ENCODE peak calls at places on chromosome 10, in six cellular contexts. One of them, this sample, is unnamed.

GRCh38 chr10:92965314-92965713 is 95.3 kb upstream of the CYP26C1 start:
- DNase-seq in SJSA1: no peak
- DNase-seq in LoVo: peak
- DNase-seq in GM23338: peak
- DNase-seq in PC-9: peak
- DNase-seq in stimulated activated CD4-positive, alpha-beta T cell treated with anti-CD3 and anti-CD28 coated beads, Interleukin-4, amount 100 ng/mL, for 48 hours: no peak
- DNase-seq in this sample: no peak

GRCh38 chr10:70602665-70603438 is at the start of gene PRF1:
- DNase-seq in PC-9: no peak
- DNase-seq in LoVo: no peak
- DNase-seq in GM23338: no peak
- DNase-seq in stimulated activated CD4-positive, alpha-beta T cell treated with anti-CD3 and anti-CD28 coated beads, Interleukin-4, amount 100 ng/mL, for 48 hours: peak
- DNase-seq in SJSA1: no peak
- DNase-seq in this sample: no peak

GRCh38 chr10:121628859-121629258 is 30.6 kb upstream of the FGFR2 start:
- DNase-seq in SJSA1: no peak
- DNase-seq in LoVo: no peak
- DNase-seq in stimulated activated CD4-positive, alpha-beta T cell treated with anti-CD3 and anti-CD28 coated beads, Interleukin-4, amount 100 ng/mL, for 48 hours: no peak
- DNase-seq in GM23338: no peak
- DNase-seq in PC-9: no peak
- DNase-seq in this sample: no peak

GRCh38 chr10:103691267-103691666 is 164.1 kb downstream of the SH3PXD2A start:
- DNase-seq in stimulated activated CD4-positive, alpha-beta T cell treated with anti-CD3 and anti-CD28 coated beads, Interleukin-4, amount 100 ng/mL, for 48 hours: no peak
- DNase-seq in PC-9: no peak
- DNase-seq in GM23338: no peak
- DNase-seq in LoVo: no peak
- DNase-seq in SJSA1: no peak
- DNase-seq in this sample: no peak

GRCh38 chr10:69400936-69401335 is 15.8 kb downstream of the TACR2 start:
- DNase-seq in LoVo: no peak
- DNase-seq in GM23338: no peak
- DNase-seq in SJSA1: no peak
- DNase-seq in PC-9: no peak
- DNase-seq in stimulated activated CD4-positive, alpha-beta T cell treated with anti-CD3 and anti-CD28 coated beads, Interleukin-4, amount 100 ng/mL, for 48 hours: no peak
- DNase-seq in this sample: no peak

GRCh38 chr10:79403441-79404230 is 41.8 kb downstream of the ZCCHC24 start:
- DNase-seq in LoVo: no peak
- DNase-seq in GM23338: no peak
- DNase-seq in stimulated activated CD4-positive, alpha-beta T cell treated with anti-CD3 and anti-CD28 coated beads, Interleukin-4, amount 100 ng/mL, for 48 hours: no peak
- DNase-seq in SJSA1: peak
- DNase-seq in PC-9: no peak
- DNase-seq in this sample: no peak

GRCh38 chr10:77554996-77555397 is 82.6 kb downstream of the KCNMA1 start:
- DNase-seq in PC-9: no peak
- DNase-seq in LoVo: no peak
- DNase-seq in stimulated activated CD4-positive, alpha-beta T cell treated with anti-CD3 and anti-CD28 coated beads, Interleukin-4, amount 100 ng/mL, for 48 hours: no peak
- DNase-seq in SJSA1: no peak
- DNase-seq in GM23338: no peak
- DNase-seq in this sample: no peak

GRCh38 chr10:87053121-87053520 is 33.0 kb downstream of the FAM25A start:
- DNase-seq in GM23338: no peak
- DNase-seq in stimulated activated CD4-positive, alpha-beta T cell treated with anti-CD3 and anti-CD28 coated beads, Interleukin-4, amount 100 ng/mL, for 48 hours: no peak
- DNase-seq in PC-9: no peak
- DNase-seq in LoVo: no peak
- DNase-seq in SJSA1: no peak
- DNase-seq in this sample: no peak

GRCh38 chr10:83961620-83962019 is 177.7 kb upstream of the GHITM start:
- DNase-seq in stimulated activated CD4-positive, alpha-beta T cell treated with anti-CD3 and anti-CD28 coated beads, Interleukin-4, amount 100 ng/mL, for 48 hours: no peak
- DNase-seq in SJSA1: no peak
- DNase-seq in GM23338: peak
- DNase-seq in PC-9: no peak
- DNase-seq in LoVo: no peak
- DNase-seq in this sample: no peak

GRCh38 chr10:93180402-93181040 is 106.8 kb downstream of the CYP26A1 start:
- DNase-seq in GM23338: no peak
- DNase-seq in PC-9: no peak
- DNase-seq in stimulated activated CD4-positive, alpha-beta T cell treated with anti-CD3 and anti-CD28 coated beads, Interleukin-4, amount 100 ng/mL, for 48 hours: no peak
- DNase-seq in LoVo: no peak
- DNase-seq in SJSA1: no peak
- DNase-seq in this sample: no peak

GRCh38 chr10:8306685-8307364 is 252.3 kb downstream of the GATA3 start:
- DNase-seq in PC-9: no peak
- DNase-seq in SJSA1: no peak
- DNase-seq in GM23338: peak
- DNase-seq in LoVo: no peak
- DNase-seq in stimulated activated CD4-positive, alpha-beta T cell treated with anti-CD3 and anti-CD28 coated beads, Interleukin-4, amount 100 ng/mL, for 48 hours: no peak
- DNase-seq in this sample: no peak

GRCh38 chr10:117565068-117565467 is 22.5 kb downstream of the EMX2 start:
- DNase-seq in LoVo: no peak
- DNase-seq in PC-9: no peak
- DNase-seq in stimulated activated CD4-positive, alpha-beta T cell treated with anti-CD3 and anti-CD28 coated beads, Interleukin-4, amount 100 ng/mL, for 48 hours: no peak
- DNase-seq in GM23338: no peak
- DNase-seq in SJSA1: no peak
- DNase-seq in this sample: no peak

GRCh38 chr10:12344375-12345110 is 4.8 kb upstream of the CAMK1D start:
- DNase-seq in PC-9: no peak
- DNase-seq in LoVo: no peak
- DNase-seq in SJSA1: no peak
- DNase-seq in GM23338: no peak
- DNase-seq in stimulated activated CD4-positive, alpha-beta T cell treated with anti-CD3 and anti-CD28 coated beads, Interleukin-4, amount 100 ng/mL, for 48 hours: no peak
- DNase-seq in this sample: no peak

GRCh38 chr10:34667177-34667576 is 147.9 kb downstream of the PARD3 start:
- DNase-seq in PC-9: no peak
- DNase-seq in LoVo: no peak
- DNase-seq in GM23338: no peak
- DNase-seq in stimulated activated CD4-positive, alpha-beta T cell treated with anti-CD3 and anti-CD28 coated beads, Interleukin-4, amount 100 ng/mL, for 48 hours: no peak
- DNase-seq in SJSA1: no peak
- DNase-seq in this sample: no peak

GRCh38 chr10:63261496-63261895 is 128.4 kb downstream of the NRBF2 start:
- DNase-seq in PC-9: no peak
- DNase-seq in LoVo: no peak
- DNase-seq in stimulated activated CD4-positive, alpha-beta T cell treated with anti-CD3 and anti-CD28 coated beads, Interleukin-4, amount 100 ng/mL, for 48 hours: no peak
- DNase-seq in SJSA1: no peak
- DNase-seq in GM23338: no peak
- DNase-seq in this sample: no peak

GRCh38 chr10:66925896-66926719 is at the start of gene LRRTM3:
- DNase-seq in PC-9: no peak
- DNase-seq in stimulated activated CD4-positive, alpha-beta T cell treated with anti-CD3 and anti-CD28 coated beads, Interleukin-4, amount 100 ng/mL, for 48 hours: peak
- DNase-seq in GM23338: peak
- DNase-seq in SJSA1: no peak
- DNase-seq in LoVo: peak
- DNase-seq in this sample: no peak

GRCh38 chr10:60942604-60943269 is 1.2 kb downstream of the RHOBTB1 start:
- DNase-seq in GM23338: peak
- DNase-seq in stimulated activated CD4-positive, alpha-beta T cell treated with anti-CD3 and anti-CD28 coated beads, Interleukin-4, amount 100 ng/mL, for 48 hours: no peak
- DNase-seq in SJSA1: peak
- DNase-seq in LoVo: no peak
- DNase-seq in PC-9: no peak
- DNase-seq in this sample: no peak

GRCh38 chr10:43824934-43825333 is 176.3 kb upstream of the ZNF32 start:
- DNase-seq in GM23338: no peak
- DNase-seq in stimulated activated CD4-positive, alpha-beta T cell treated with anti-CD3 and anti-CD28 coated beads, Interleukin-4, amount 100 ng/mL, for 48 hours: no peak
- DNase-seq in SJSA1: no peak
- DNase-seq in LoVo: no peak
- DNase-seq in PC-9: no peak
- DNase-seq in this sample: no peak

GRCh38 chr10:58747687-58748086 is 235.0 kb downstream of the BICC1 start:
- DNase-seq in LoVo: no peak
- DNase-seq in GM23338: no peak
- DNase-seq in PC-9: no peak
- DNase-seq in stimulated activated CD4-positive, alpha-beta T cell treated with anti-CD3 and anti-CD28 coated beads, Interleukin-4, amount 100 ng/mL, for 48 hours: no peak
- DNase-seq in SJSA1: no peak
- DNase-seq in this sample: no peak

GRCh38 chr10:43689618-43689954 is 40.9 kb upstream of the ZNF32 start:
- DNase-seq in SJSA1: no peak
- DNase-seq in GM23338: peak
- DNase-seq in PC-9: no peak
- DNase-seq in stimulated activated CD4-positive, alpha-beta T cell treated with anti-CD3 and anti-CD28 coated beads, Interleukin-4, amount 100 ng/mL, for 48 hours: peak
- DNase-seq in LoVo: no peak
- DNase-seq in this sample: no peak

GRCh38 chr10:79270471-79271246 is 76.6 kb upstream of the PPIF start:
- DNase-seq in SJSA1: no peak
- DNase-seq in PC-9: no peak
- DNase-seq in LoVo: no peak
- DNase-seq in stimulated activated CD4-positive, alpha-beta T cell treated with anti-CD3 and anti-CD28 coated beads, Interleukin-4, amount 100 ng/mL, for 48 hours: no peak
- DNase-seq in GM23338: no peak
- DNase-seq in this sample: no peak

GRCh38 chr10:111525696-111526095 is 448.9 kb downstream of the ADRA2A start:
- DNase-seq in LoVo: no peak
- DNase-seq in PC-9: no peak
- DNase-seq in stimulated activated CD4-positive, alpha-beta T cell treated with anti-CD3 and anti-CD28 coated beads, Interleukin-4, amount 100 ng/mL, for 48 hours: no peak
- DNase-seq in GM23338: no peak
- DNase-seq in SJSA1: no peak
- DNase-seq in this sample: no peak

GRCh38 chr10:137606-138005 is 2.4 kb downstream of the ZMYND11 start:
- DNase-seq in SJSA1: no peak
- DNase-seq in PC-9: peak
- DNase-seq in LoVo: no peak
- DNase-seq in stimulated activated CD4-positive, alpha-beta T cell treated with anti-CD3 and anti-CD28 coated beads, Interleukin-4, amount 100 ng/mL, for 48 hours: no peak
- DNase-seq in GM23338: no peak
- DNase-seq in this sample: no peak

GRCh38 chr10:85868627-85869499 is 497.7 kb downstream of the GRID1 start:
- DNase-seq in PC-9: no peak
- DNase-seq in LoVo: no peak
- DNase-seq in GM23338: no peak
- DNase-seq in SJSA1: no peak
- DNase-seq in stimulated activated CD4-positive, alpha-beta T cell treated with anti-CD3 and anti-CD28 coated beads, Interleukin-4, amount 100 ng/mL, for 48 hours: no peak
- DNase-seq in this sample: no peak

GRCh38 chr10:75547391-75548298 is 116.2 kb downstream of the LRMDA start:
- DNase-seq in GM23338: no peak
- DNase-seq in PC-9: peak
- DNase-seq in stimulated activated CD4-positive, alpha-beta T cell treated with anti-CD3 and anti-CD28 coated beads, Interleukin-4, amount 100 ng/mL, for 48 hours: no peak
- DNase-seq in LoVo: peak
- DNase-seq in SJSA1: peak
- DNase-seq in this sample: peak

GRCh38 chr10:29120216-29120615 is 168.7 kb upstream of the LYZL1 start:
- DNase-seq in stimulated activated CD4-positive, alpha-beta T cell treated with anti-CD3 and anti-CD28 coated beads, Interleukin-4, amount 100 ng/mL, for 48 hours: no peak
- DNase-seq in LoVo: peak
- DNase-seq in GM23338: no peak
- DNase-seq in PC-9: peak
- DNase-seq in SJSA1: peak
- DNase-seq in this sample: peak

GRCh38 chr10:44426247-44427034 is 41.5 kb upstream of the CXCL12 start:
- DNase-seq in LoVo: no peak
- DNase-seq in SJSA1: peak
- DNase-seq in stimulated activated CD4-positive, alpha-beta T cell treated with anti-CD3 and anti-CD28 coated beads, Interleukin-4, amount 100 ng/mL, for 48 hours: no peak
- DNase-seq in PC-9: no peak
- DNase-seq in GM23338: no peak
- DNase-seq in this sample: no peak

GRCh38 chr10:71984798-71985388 is 20.7 kb downstream of the CHST3 start:
- DNase-seq in PC-9: no peak
- DNase-seq in GM23338: no peak
- DNase-seq in LoVo: no peak
- DNase-seq in SJSA1: no peak
- DNase-seq in stimulated activated CD4-positive, alpha-beta T cell treated with anti-CD3 and anti-CD28 coated beads, Interleukin-4, amount 100 ng/mL, for 48 hours: no peak
- DNase-seq in this sample: no peak

GRCh38 chr10:44982114-44982460 is 3.5 kb upstream of the DEPP1 start:
- DNase-seq in SJSA1: peak
- DNase-seq in PC-9: no peak
- DNase-seq in GM23338: no peak
- DNase-seq in stimulated activated CD4-positive, alpha-beta T cell treated with anti-CD3 and anti-CD28 coated beads, Interleukin-4, amount 100 ng/mL, for 48 hours: no peak
- DNase-seq in LoVo: no peak
- DNase-seq in this sample: peak

GRCh38 chr10:61760943-61761824 is 98.5 kb downstream of the CABCOCO1 start:
- DNase-seq in LoVo: peak
- DNase-seq in GM23338: no peak
- DNase-seq in SJSA1: peak
- DNase-seq in stimulated activated CD4-positive, alpha-beta T cell treated with anti-CD3 and anti-CD28 coated beads, Interleukin-4, amount 100 ng/mL, for 48 hours: no peak
- DNase-seq in PC-9: peak
- DNase-seq in this sample: no peak

GRCh38 chr10:129679207-129679606 is 212.2 kb downstream of the MGMT start:
- DNase-seq in LoVo: no peak
- DNase-seq in stimulated activated CD4-positive, alpha-beta T cell treated with anti-CD3 and anti-CD28 coated beads, Interleukin-4, amount 100 ng/mL, for 48 hours: no peak
- DNase-seq in SJSA1: no peak
- DNase-seq in GM23338: no peak
- DNase-seq in PC-9: no peak
- DNase-seq in this sample: no peak

GRCh38 chr10:103265712-103266329 is 11.1 kb upstream of the INA start:
- DNase-seq in SJSA1: peak
- DNase-seq in stimulated activated CD4-positive, alpha-beta T cell treated with anti-CD3 and anti-CD28 coated beads, Interleukin-4, amount 100 ng/mL, for 48 hours: peak
- DNase-seq in GM23338: peak
- DNase-seq in PC-9: no peak
- DNase-seq in LoVo: peak
- DNase-seq in this sample: peak

This sample was measured in T1000.